ENCODE peak calls at places on chromosomes 5 and 9, in six cellular contexts. One of them, this sample, is unnamed.

GRCh38 chr9:103323699-103324098 is 328.6 kb downstream of the CYLC2 start:
- DNase-seq in body of pancreas: no peak
- DNase-seq in activated gamma-delta T cell: no peak
- DNase-seq in GM04504: no peak
- DNase-seq in T-helper 17 cell: no peak
- DNase-seq in CD8-positive, alpha-beta T cell: no peak
- DNase-seq in this sample: no peak

GRCh38 chr9:106872641-106873040 is 9.7 kb downstream of the ZNF462 start:
- DNase-seq in body of pancreas: no peak
- DNase-seq in activated gamma-delta T cell: no peak
- DNase-seq in GM04504: no peak
- DNase-seq in T-helper 17 cell: no peak
- DNase-seq in CD8-positive, alpha-beta T cell: no peak
- DNase-seq in this sample: no peak

GRCh38 chr5:34552129-34552528 is 104.0 kb upstream of the RAI14 start:
- DNase-seq in body of pancreas: peak; percentile 32
- DNase-seq in activated gamma-delta T cell: no peak
- DNase-seq in GM04504: no peak
- DNase-seq in T-helper 17 cell: no peak
- DNase-seq in CD8-positive, alpha-beta T cell: no peak
- DNase-seq in this sample: no peak

GRCh38 chr5:139903805-139904565 is 108.4 kb downstream of the PSD2 start:
- DNase-seq in body of pancreas: no peak
- DNase-seq in activated gamma-delta T cell: peak; percentile 5
- DNase-seq in GM04504: no peak
- DNase-seq in T-helper 17 cell: no peak
- DNase-seq in CD8-positive, alpha-beta T cell: no peak
- DNase-seq in this sample: no peak

GRCh38 chr5:10682801-10683525 is 78.1 kb downstream of the DAP start:
- DNase-seq in body of pancreas: no peak
- DNase-seq in activated gamma-delta T cell: no peak
- DNase-seq in GM04504: no peak
- DNase-seq in T-helper 17 cell: no peak
- DNase-seq in CD8-positive, alpha-beta T cell: no peak
- DNase-seq in this sample: no peak

GRCh38 chr5:111494350-111494999 is 17.9 kb downstream of the STARD4 start:
- DNase-seq in body of pancreas: no peak
- DNase-seq in activated gamma-delta T cell: no peak
- DNase-seq in GM04504: no peak
- DNase-seq in T-helper 17 cell: no peak
- DNase-seq in CD8-positive, alpha-beta T cell: no peak
- DNase-seq in this sample: no peak

GRCh38 chr5:101346447-101346846 is 443.4 kb upstream of the ST8SIA4 start:
- DNase-seq in body of pancreas: no peak
- DNase-seq in activated gamma-delta T cell: no peak
- DNase-seq in GM04504: no peak
- DNase-seq in T-helper 17 cell: no peak
- DNase-seq in CD8-positive, alpha-beta T cell: no peak
- DNase-seq in this sample: no peak

GRCh38 chr5:28580616-28581015 is 1542.2 kb upstream of the CDH9 start:
- DNase-seq in body of pancreas: no peak
- DNase-seq in activated gamma-delta T cell: no peak
- DNase-seq in GM04504: no peak
- DNase-seq in T-helper 17 cell: no peak
- DNase-seq in CD8-positive, alpha-beta T cell: no peak
- DNase-seq in this sample: peak; percentile 81

GRCh38 chr5:160001457-160001856 is 7.5 kb upstream of the TTC1 start:
- DNase-seq in body of pancreas: no peak
- DNase-seq in activated gamma-delta T cell: no peak
- DNase-seq in GM04504: no peak
- DNase-seq in T-helper 17 cell: no peak
- DNase-seq in CD8-positive, alpha-beta T cell: no peak
- DNase-seq in this sample: no peak

GRCh38 chr5:148401604-148402003 is 17.8 kb downstream of the FBXO38 start:
- DNase-seq in body of pancreas: no peak
- DNase-seq in activated gamma-delta T cell: no peak
- DNase-seq in GM04504: no peak
- DNase-seq in T-helper 17 cell: no peak
- DNase-seq in CD8-positive, alpha-beta T cell: no peak
- DNase-seq in this sample: no peak

GRCh38 chr5:93381057-93381456 is 200.0 kb downstream of the NR2F1-AS1 start:
- DNase-seq in body of pancreas: no peak
- DNase-seq in activated gamma-delta T cell: no peak
- DNase-seq in GM04504: no peak
- DNase-seq in T-helper 17 cell: no peak
- DNase-seq in CD8-positive, alpha-beta T cell: no peak
- DNase-seq in this sample: no peak

GRCh38 chr5:123549256-123549904 is 37.4 kb downstream of the CSNK1G3 start:
- DNase-seq in body of pancreas: no peak
- DNase-seq in activated gamma-delta T cell: no peak
- DNase-seq in GM04504: no peak
- DNase-seq in T-helper 17 cell: peak; percentile 47
- DNase-seq in CD8-positive, alpha-beta T cell: peak; percentile 58
- DNase-seq in this sample: no peak

GRCh38 chr5:132828846-132829494 is 1.5 kb downstream of the SHROOM1 start:
- DNase-seq in body of pancreas: no peak
- DNase-seq in activated gamma-delta T cell: no peak
- DNase-seq in GM04504: no peak
- DNase-seq in T-helper 17 cell: no peak
- DNase-seq in CD8-positive, alpha-beta T cell: no peak
- DNase-seq in this sample: no peak

GRCh38 chr9:19660019-19660418 is 128.8 kb downstream of the SLC24A2 start:
- DNase-seq in body of pancreas: no peak
- DNase-seq in activated gamma-delta T cell: no peak
- DNase-seq in GM04504: no peak
- DNase-seq in T-helper 17 cell: no peak
- DNase-seq in CD8-positive, alpha-beta T cell: no peak
- DNase-seq in this sample: no peak

GRCh38 chr9:21668504-21668903 is 133.9 kb upstream of the MTAP start:
- DNase-seq in body of pancreas: no peak
- DNase-seq in activated gamma-delta T cell: no peak
- DNase-seq in GM04504: no peak
- DNase-seq in T-helper 17 cell: no peak
- DNase-seq in CD8-positive, alpha-beta T cell: no peak
- DNase-seq in this sample: no peak

GRCh38 chr9:95057121-95057520 is 260.4 kb downstream of the FANCC start:
- DNase-seq in body of pancreas: no peak
- DNase-seq in activated gamma-delta T cell: no peak
- DNase-seq in GM04504: no peak
- DNase-seq in T-helper 17 cell: no peak
- DNase-seq in CD8-positive, alpha-beta T cell: no peak
- DNase-seq in this sample: no peak

GRCh38 chr9:69798737-69799136 is 21.9 kb upstream of the CFAP95 start:
- DNase-seq in body of pancreas: no peak
- DNase-seq in activated gamma-delta T cell: no peak
- DNase-seq in GM04504: no peak
- DNase-seq in T-helper 17 cell: no peak
- DNase-seq in CD8-positive, alpha-beta T cell: no peak
- DNase-seq in this sample: no peak

GRCh38 chr5:56148453-56148971 is 84.6 kb downstream of the ANKRD55 start:
- DNase-seq in body of pancreas: peak; percentile 68
- DNase-seq in activated gamma-delta T cell: no peak
- DNase-seq in GM04504: no peak
- DNase-seq in T-helper 17 cell: no peak
- DNase-seq in CD8-positive, alpha-beta T cell: no peak
- DNase-seq in this sample: no peak

GRCh38 chr9:93041108-93041802 is 17.2 kb upstream of the SUSD3 start:
- DNase-seq in body of pancreas: no peak
- DNase-seq in activated gamma-delta T cell: no peak
- DNase-seq in GM04504: no peak
- DNase-seq in T-helper 17 cell: no peak
- DNase-seq in CD8-positive, alpha-beta T cell: no peak
- DNase-seq in this sample: no peak

GRCh38 chr5:74035521-74035937 is 409.5 kb downstream of the ARHGEF28 start:
- DNase-seq in body of pancreas: peak; percentile 37
- DNase-seq in activated gamma-delta T cell: no peak
- DNase-seq in GM04504: peak; percentile 40
- DNase-seq in T-helper 17 cell: no peak
- DNase-seq in CD8-positive, alpha-beta T cell: no peak
- DNase-seq in this sample: peak; percentile 47

GRCh38 chr5:150159741-150160179 is 4.1 kb upstream of the PDGFRB start:
- DNase-seq in body of pancreas: peak; percentile 34
- DNase-seq in activated gamma-delta T cell: no peak
- DNase-seq in GM04504: peak; percentile 60
- DNase-seq in T-helper 17 cell: no peak
- DNase-seq in CD8-positive, alpha-beta T cell: no peak
- DNase-seq in this sample: no peak

GRCh38 chr5:172098883-172099282 is 89.1 kb downstream of the STK10 start:
- DNase-seq in body of pancreas: no peak
- DNase-seq in activated gamma-delta T cell: no peak
- DNase-seq in GM04504: no peak
- DNase-seq in T-helper 17 cell: no peak
- DNase-seq in CD8-positive, alpha-beta T cell: no peak
- DNase-seq in this sample: no peak

GRCh38 chr9:26723486-26723885 is 169.1 kb downstream of the CAAP1 start:
- DNase-seq in body of pancreas: peak; percentile 16
- DNase-seq in activated gamma-delta T cell: no peak
- DNase-seq in GM04504: no peak
- DNase-seq in T-helper 17 cell: no peak
- DNase-seq in CD8-positive, alpha-beta T cell: no peak
- DNase-seq in this sample: no peak

GRCh38 chr5:110050640-110051345 is 361.1 kb downstream of the MAN2A1 start:
- DNase-seq in body of pancreas: no peak
- DNase-seq in activated gamma-delta T cell: no peak
- DNase-seq in GM04504: no peak
- DNase-seq in T-helper 17 cell: no peak
- DNase-seq in CD8-positive, alpha-beta T cell: no peak
- DNase-seq in this sample: no peak

GRCh38 chr5:178326054-178326715 is 93.6 kb upstream of the PHYKPL start:
- DNase-seq in body of pancreas: peak; percentile 54
- DNase-seq in activated gamma-delta T cell: no peak
- DNase-seq in GM04504: no peak
- DNase-seq in T-helper 17 cell: no peak
- DNase-seq in CD8-positive, alpha-beta T cell: no peak
- DNase-seq in this sample: no peak

GRCh38 chr5:127924606-127925005 is 159.0 kb upstream of the SLC12A2 start:
- DNase-seq in body of pancreas: no peak
- DNase-seq in activated gamma-delta T cell: no peak
- DNase-seq in GM04504: no peak
- DNase-seq in T-helper 17 cell: no peak
- DNase-seq in CD8-positive, alpha-beta T cell: no peak
- DNase-seq in this sample: no peak

GRCh38 chr5:139104577-139105271 is 93.4 kb downstream of the SIL1 start:
- DNase-seq in body of pancreas: peak; percentile 40
- DNase-seq in activated gamma-delta T cell: no peak
- DNase-seq in GM04504: peak; percentile 89
- DNase-seq in T-helper 17 cell: no peak
- DNase-seq in CD8-positive, alpha-beta T cell: no peak
- DNase-seq in this sample: peak; percentile 88

GRCh38 chr5:175684931-175685330 is 27.1 kb downstream of the HRH2 start:
- DNase-seq in body of pancreas: no peak
- DNase-seq in activated gamma-delta T cell: no peak
- DNase-seq in GM04504: no peak
- DNase-seq in T-helper 17 cell: no peak
- DNase-seq in CD8-positive, alpha-beta T cell: no peak
- DNase-seq in this sample: no peak

GRCh38 chr9:121662896-121663580 is 11.6 kb downstream of the DAB2IP start:
- DNase-seq in body of pancreas: no peak
- DNase-seq in activated gamma-delta T cell: no peak
- DNase-seq in GM04504: no peak
- DNase-seq in T-helper 17 cell: no peak
- DNase-seq in CD8-positive, alpha-beta T cell: no peak
- DNase-seq in this sample: no peak

GRCh38 chr5:134555889-134556311 is 30.4 kb downstream of the JADE2 start:
- DNase-seq in body of pancreas: peak; percentile 55
- DNase-seq in activated gamma-delta T cell: peak; percentile 47
- DNase-seq in GM04504: no peak
- DNase-seq in T-helper 17 cell: peak; percentile 88
- DNase-seq in CD8-positive, alpha-beta T cell: peak; percentile 81
- DNase-seq in this sample: no peak

GRCh38 chr5:1322036-1322903 is 22.6 kb downstream of the CLPTM1L start:
- DNase-seq in body of pancreas: no peak
- DNase-seq in activated gamma-delta T cell: no peak
- DNase-seq in GM04504: no peak
- DNase-seq in T-helper 17 cell: peak; percentile 6
- DNase-seq in CD8-positive, alpha-beta T cell: no peak
- DNase-seq in this sample: no peak

GRCh38 chr9:129235041-129235930 is 57.2 kb upstream of the IER5L start:
- DNase-seq in body of pancreas: no peak
- DNase-seq in activated gamma-delta T cell: no peak
- DNase-seq in GM04504: no peak
- DNase-seq in T-helper 17 cell: no peak
- DNase-seq in CD8-positive, alpha-beta T cell: no peak
- DNase-seq in this sample: no peak

GRCh38 chr5:38059876-38060275 is 198.5 kb upstream of the EGFLAM start:
- DNase-seq in body of pancreas: no peak
- DNase-seq in activated gamma-delta T cell: no peak
- DNase-seq in GM04504: no peak
- DNase-seq in T-helper 17 cell: no peak
- DNase-seq in CD8-positive, alpha-beta T cell: no peak
- DNase-seq in this sample: no peak

GRCh38 chr5:78320461-78320860 is 26.0 kb upstream of the AP3B1 start:
- DNase-seq in body of pancreas: peak; percentile 28
- DNase-seq in activated gamma-delta T cell: no peak
- DNase-seq in GM04504: no peak
- DNase-seq in T-helper 17 cell: no peak
- DNase-seq in CD8-positive, alpha-beta T cell: no peak
- DNase-seq in this sample: peak; percentile 9

GRCh38 chr5:5414999-5415398 is 7.5 kb upstream of the ICE1 start:
- DNase-seq in body of pancreas: no peak
- DNase-seq in activated gamma-delta T cell: no peak
- DNase-seq in GM04504: no peak
- DNase-seq in T-helper 17 cell: no peak
- DNase-seq in CD8-positive, alpha-beta T cell: no peak
- DNase-seq in this sample: no peak

GRCh38 chr9:135410421-135410820 is 69.2 kb upstream of the PPP1R26 start:
- DNase-seq in body of pancreas: no peak
- DNase-seq in activated gamma-delta T cell: no peak
- DNase-seq in GM04504: no peak
- DNase-seq in T-helper 17 cell: no peak
- DNase-seq in CD8-positive, alpha-beta T cell: no peak
- DNase-seq in this sample: no peak